ENCODE peak calls at places on chromosomes 11 and 22, in seven cellular contexts. One of them, this sample, is unnamed.
A peak's percentile ranks its signal among the peaks of the same experiment; 100 is the strongest.

GRCh38 chr11:69486056-69486772 is 4.8 kb downstream of the LINC01488 start:
- DNase-seq in HCT116: no peak
- DNase-seq in sigmoid colon: no peak
- DNase-seq in GM23338: no peak
- DNase-seq in stomach: no peak
- DNase-seq in prostate gland: no peak
- DNase-seq in SK-N-SH: no peak
- DNase-seq in this sample: no peak

GRCh38 chr11:111814106-111814505 is 47.9 kb upstream of the PPP2R1B start:
- DNase-seq in HCT116: no peak
- DNase-seq in sigmoid colon: no peak
- DNase-seq in GM23338: no peak
- DNase-seq in stomach: no peak
- DNase-seq in prostate gland: no peak
- DNase-seq in SK-N-SH: no peak
- DNase-seq in this sample: no peak

GRCh38 chr11:114284021-114284420 is 12.2 kb upstream of the NNMT start:
- DNase-seq in HCT116: no peak
- DNase-seq in sigmoid colon: no peak
- DNase-seq in GM23338: no peak
- DNase-seq in stomach: no peak
- DNase-seq in prostate gland: no peak
- DNase-seq in SK-N-SH: peak; percentile 48
- DNase-seq in this sample: peak; percentile 25

GRCh38 chr11:130868087-130868486 is 48.2 kb downstream of the SNX19 start:
- DNase-seq in HCT116: no peak
- DNase-seq in sigmoid colon: no peak
- DNase-seq in GM23338: peak; percentile 15
- DNase-seq in stomach: no peak
- DNase-seq in prostate gland: no peak
- DNase-seq in SK-N-SH: no peak
- DNase-seq in this sample: no peak

GRCh38 chr11:105298630-105299029 is 159.1 kb upstream of the CARD18 start:
- DNase-seq in HCT116: no peak
- DNase-seq in sigmoid colon: no peak
- DNase-seq in GM23338: no peak
- DNase-seq in stomach: no peak
- DNase-seq in prostate gland: no peak
- DNase-seq in SK-N-SH: no peak
- DNase-seq in this sample: no peak

GRCh38 chr11:30424336-30424735 is 101.4 kb downstream of the ARL14EP start:
- DNase-seq in HCT116: no peak
- DNase-seq in sigmoid colon: no peak
- DNase-seq in GM23338: no peak
- DNase-seq in stomach: no peak
- DNase-seq in prostate gland: no peak
- DNase-seq in SK-N-SH: no peak
- DNase-seq in this sample: no peak

GRCh38 chr22:50008151-50009040 is 4.2 kb downstream of the IL17REL start:
- DNase-seq in HCT116: no peak
- DNase-seq in sigmoid colon: no peak
- DNase-seq in GM23338: peak; percentile 43
- DNase-seq in stomach: no peak
- DNase-seq in prostate gland: peak; percentile 54
- DNase-seq in SK-N-SH: peak; percentile 20
- DNase-seq in this sample: peak; percentile 6

GRCh38 chr22:32847067-32847491 is 45.6 kb downstream of the TIMP3 start:
- DNase-seq in HCT116: no peak
- DNase-seq in sigmoid colon: peak; percentile 87
- DNase-seq in GM23338: no peak
- DNase-seq in stomach: no peak
- DNase-seq in prostate gland: peak; percentile 94
- DNase-seq in SK-N-SH: no peak
- DNase-seq in this sample: no peak

GRCh38 chr22:35552186-35552842 is 11.7 kb downstream of the RASD2 start:
- DNase-seq in HCT116: peak; percentile 42
- DNase-seq in sigmoid colon: no peak
- DNase-seq in GM23338: peak; percentile 86
- DNase-seq in stomach: no peak
- DNase-seq in prostate gland: no peak
- DNase-seq in SK-N-SH: peak; percentile 87
- DNase-seq in this sample: peak; percentile 50

GRCh38 chr11:2366271-2366670 is 10.8 kb upstream of the CD81 start:
- DNase-seq in HCT116: no peak
- DNase-seq in sigmoid colon: no peak
- DNase-seq in GM23338: no peak
- DNase-seq in stomach: no peak
- DNase-seq in prostate gland: no peak
- DNase-seq in SK-N-SH: no peak
- DNase-seq in this sample: no peak

GRCh38 chr22:30004689-30005088 is 75.6 kb upstream of the HORMAD2 start:
- DNase-seq in HCT116: no peak
- DNase-seq in sigmoid colon: no peak
- DNase-seq in GM23338: no peak
- DNase-seq in stomach: no peak
- DNase-seq in prostate gland: no peak
- DNase-seq in SK-N-SH: no peak
- DNase-seq in this sample: no peak

GRCh38 chr11:112249871-112250590 is 10.6 kb downstream of the PLET1 start:
- DNase-seq in HCT116: no peak
- DNase-seq in sigmoid colon: no peak
- DNase-seq in GM23338: no peak
- DNase-seq in stomach: no peak
- DNase-seq in prostate gland: no peak
- DNase-seq in SK-N-SH: no peak
- DNase-seq in this sample: no peak

GRCh38 chr11:78460468-78460867 is 42.8 kb upstream of the GAB2 start:
- DNase-seq in HCT116: no peak
- DNase-seq in sigmoid colon: no peak
- DNase-seq in GM23338: no peak
- DNase-seq in stomach: no peak
- DNase-seq in prostate gland: no peak
- DNase-seq in SK-N-SH: no peak
- DNase-seq in this sample: no peak

GRCh38 chr22:40407021-40407761 is 36.8 kb downstream of the SGSM3 start:
- DNase-seq in HCT116: no peak
- DNase-seq in sigmoid colon: no peak
- DNase-seq in GM23338: no peak
- DNase-seq in stomach: no peak
- DNase-seq in prostate gland: no peak
- DNase-seq in SK-N-SH: no peak
- DNase-seq in this sample: no peak

GRCh38 chr22:43889366-43890253 is 2.2 kb downstream of the PNPLA5 start:
- DNase-seq in HCT116: no peak
- DNase-seq in sigmoid colon: peak; percentile 39
- DNase-seq in GM23338: peak; percentile 24
- DNase-seq in stomach: no peak
- DNase-seq in prostate gland: no peak
- DNase-seq in SK-N-SH: peak; percentile 23
- DNase-seq in this sample: no peak
- TF ChIP-seq CTCF in HCT116: peak; percentile 21
- TF ChIP-seq CTCF in sigmoid colon: no peak
- TF ChIP-seq CTCF in GM23338: peak; percentile 49
- TF ChIP-seq CTCF in stomach: no peak
- TF ChIP-seq CTCF in prostate gland: no peak
- TF ChIP-seq CTCF in SK-N-SH: peak; percentile 25
- TF ChIP-seq CTCF in this sample: no peak

DNA sequence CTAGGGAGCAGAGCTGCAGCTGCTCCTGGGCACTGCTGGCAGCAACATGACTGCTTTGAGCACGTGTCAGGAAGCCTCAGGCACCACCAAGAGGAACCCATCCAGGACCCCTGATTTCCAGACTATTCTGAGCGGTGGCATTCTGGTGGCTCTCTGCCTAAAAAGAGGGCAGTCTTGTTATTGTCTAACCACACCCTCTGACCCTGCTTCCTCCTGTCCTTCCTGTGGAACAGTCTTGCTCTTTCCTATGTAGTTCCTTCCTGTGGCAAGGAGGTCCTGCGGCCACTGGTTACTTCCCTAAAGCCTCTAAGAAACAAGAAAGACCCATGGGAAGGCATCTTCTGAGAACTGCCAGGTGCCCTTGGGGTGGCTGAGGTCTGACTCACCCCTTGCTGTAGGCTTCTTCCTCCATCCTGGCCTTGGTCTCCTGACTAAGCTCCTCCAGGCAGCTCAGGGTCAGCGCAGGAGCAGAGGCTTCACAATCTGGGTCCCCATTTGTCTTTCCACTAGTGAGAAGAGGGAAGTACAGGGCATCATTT is 13.1 kb upstream of the LYVE1 start:
- DNase-seq in HCT116: no peak
- DNase-seq in sigmoid colon: peak; percentile 75
- DNase-seq in GM23338: no peak
- DNase-seq in stomach: no peak
- DNase-seq in prostate gland: no peak
- DNase-seq in SK-N-SH: no peak
- DNase-seq in this sample: peak; percentile 13
- TF ChIP-seq POLR2AphosphoS5 in HCT116: no peak
- TF ChIP-seq POLR2AphosphoS5 in sigmoid colon: no peak
- TF ChIP-seq POLR2AphosphoS5 in GM23338: no peak
- TF ChIP-seq POLR2AphosphoS5 in stomach: no peak
- TF ChIP-seq POLR2AphosphoS5 in prostate gland: no peak
- TF ChIP-seq POLR2AphosphoS5 in SK-N-SH: no peak
- TF ChIP-seq POLR2AphosphoS5 in this sample: no peak

DNA sequence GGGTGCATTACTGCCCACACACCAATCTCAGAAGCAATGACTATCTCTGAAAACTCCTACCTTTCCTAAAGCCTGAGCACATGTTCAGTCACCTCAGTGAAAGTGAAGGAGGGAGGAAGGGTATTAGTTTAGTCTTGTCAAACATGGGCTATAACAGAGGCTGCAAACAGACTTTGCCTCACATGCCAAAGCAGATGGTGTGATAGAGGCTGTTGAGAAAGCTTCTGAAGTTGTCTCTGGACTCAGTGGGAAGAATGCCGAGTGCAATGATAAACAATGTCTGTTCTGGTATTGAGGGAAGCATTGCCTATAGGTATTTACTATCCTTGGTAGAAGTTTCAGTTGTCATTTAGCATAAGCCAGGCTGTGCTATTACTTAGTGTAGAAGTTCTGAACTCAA is 314.5 kb upstream of the CCDC90B start:
- DNase-seq in HCT116: no peak
- DNase-seq in sigmoid colon: no peak
- DNase-seq in GM23338: no peak
- DNase-seq in stomach: no peak
- DNase-seq in prostate gland: no peak
- DNase-seq in SK-N-SH: no peak
- DNase-seq in this sample: no peak
- TF ChIP-seq CTCF in HCT116: no peak
- TF ChIP-seq CTCF in sigmoid colon: no peak
- TF ChIP-seq CTCF in GM23338: no peak
- TF ChIP-seq CTCF in stomach: no peak
- TF ChIP-seq CTCF in prostate gland: no peak
- TF ChIP-seq CTCF in SK-N-SH: no peak
- TF ChIP-seq CTCF in this sample: no peak

GRCh38 chr22:37624876-37625275 is 14.6 kb upstream of the SH3BP1 start:
- DNase-seq in HCT116: no peak
- DNase-seq in sigmoid colon: no peak
- DNase-seq in GM23338: no peak
- DNase-seq in stomach: no peak
- DNase-seq in prostate gland: no peak
- DNase-seq in SK-N-SH: no peak
- DNase-seq in this sample: no peak
- TF ChIP-seq POLR2AphosphoS5 in HCT116: no peak
- TF ChIP-seq POLR2AphosphoS5 in sigmoid colon: no peak
- TF ChIP-seq POLR2AphosphoS5 in GM23338: no peak
- TF ChIP-seq POLR2AphosphoS5 in stomach: no peak
- TF ChIP-seq POLR2AphosphoS5 in prostate gland: no peak
- TF ChIP-seq POLR2AphosphoS5 in SK-N-SH: no peak
- TF ChIP-seq POLR2AphosphoS5 in this sample: no peak

DNA sequence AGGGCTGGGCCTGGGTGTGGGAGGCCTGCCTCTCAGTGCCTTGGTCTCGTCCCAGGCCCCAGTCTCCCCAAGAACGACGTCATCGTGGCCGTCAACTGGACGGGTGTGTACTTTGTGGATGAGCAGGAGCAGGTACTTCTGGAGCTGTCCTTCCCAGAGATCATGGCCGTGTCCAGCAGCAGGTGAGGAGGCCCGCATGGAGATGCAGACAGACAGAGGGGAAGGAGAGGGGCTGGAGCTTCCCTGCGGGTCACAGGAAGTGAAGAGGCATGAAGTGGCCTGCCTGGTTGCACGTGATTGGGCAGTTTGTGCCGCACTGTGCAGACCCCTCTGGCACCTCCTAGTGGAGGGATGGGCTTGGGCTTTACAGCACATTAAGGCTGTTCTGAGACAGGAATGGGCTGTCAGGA is 70.4 kb downstream of the MYO7A start:
- DNase-seq in HCT116: peak; percentile 48
- DNase-seq in sigmoid colon: peak; percentile 50
- DNase-seq in GM23338: peak; percentile 87
- DNase-seq in stomach: no peak
- DNase-seq in prostate gland: no peak
- DNase-seq in SK-N-SH: peak; percentile 62
- DNase-seq in this sample: no peak
- TF ChIP-seq CTCF in HCT116: peak; percentile 41
- TF ChIP-seq CTCF in sigmoid colon: no peak
- TF ChIP-seq CTCF in GM23338: peak; percentile 87
- TF ChIP-seq CTCF in stomach: no peak
- TF ChIP-seq CTCF in prostate gland: no peak
- TF ChIP-seq CTCF in SK-N-SH: peak; percentile 41
- TF ChIP-seq CTCF in this sample: no peak

DNA sequence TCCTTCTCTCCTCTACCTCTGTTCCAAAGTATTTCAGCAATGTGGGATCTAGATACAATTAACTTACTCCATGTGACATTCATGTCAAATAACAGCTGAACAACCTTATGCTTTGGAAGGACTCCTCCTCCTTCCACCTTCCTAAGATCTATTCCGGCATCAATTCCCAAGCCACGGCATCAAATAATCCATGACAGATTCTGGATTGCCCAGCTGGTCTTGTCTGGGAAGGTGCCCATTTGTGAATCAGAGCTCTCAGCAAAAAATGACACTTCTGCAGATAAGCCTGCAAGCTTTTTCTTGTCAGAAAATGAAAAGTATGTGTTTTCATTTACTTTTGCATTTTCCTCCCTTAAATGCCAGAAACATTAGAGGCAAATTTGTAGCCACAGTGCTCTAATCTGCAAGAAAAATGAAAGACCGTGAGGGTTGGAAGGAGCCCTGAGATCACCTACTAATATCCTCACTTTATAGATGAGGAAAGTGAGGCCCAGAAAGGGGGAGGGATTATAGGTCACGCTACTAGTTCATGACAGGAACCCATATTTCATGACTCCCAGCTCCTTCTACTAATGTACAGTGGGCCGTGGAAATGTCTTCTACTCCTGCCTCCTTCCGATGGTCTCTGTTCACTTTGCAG is 124.0 kb downstream of the ME3 start:
- DNase-seq in HCT116: no peak
- DNase-seq in sigmoid colon: no peak
- DNase-seq in GM23338: no peak
- DNase-seq in stomach: no peak
- DNase-seq in prostate gland: no peak
- DNase-seq in SK-N-SH: no peak
- DNase-seq in this sample: no peak
- TF ChIP-seq POLR2AphosphoS5 in HCT116: no peak
- TF ChIP-seq POLR2AphosphoS5 in sigmoid colon: no peak
- TF ChIP-seq POLR2AphosphoS5 in GM23338: no peak
- TF ChIP-seq POLR2AphosphoS5 in stomach: no peak
- TF ChIP-seq POLR2AphosphoS5 in prostate gland: no peak
- TF ChIP-seq POLR2AphosphoS5 in SK-N-SH: no peak
- TF ChIP-seq POLR2AphosphoS5 in this sample: no peak

GRCh38 chr11:36376888-36377758 is 81.0 kb downstream of the PRR5L start:
- DNase-seq in HCT116: no peak
- DNase-seq in sigmoid colon: peak; percentile 69
- DNase-seq in GM23338: peak; percentile 87
- DNase-seq in stomach: peak; percentile 43
- DNase-seq in prostate gland: no peak
- DNase-seq in SK-N-SH: peak; percentile 79
- DNase-seq in this sample: peak; percentile 78
- TF ChIP-seq CTCF in HCT116: no peak
- TF ChIP-seq CTCF in sigmoid colon: no peak
- TF ChIP-seq CTCF in GM23338: peak; percentile 67
- TF ChIP-seq CTCF in stomach: peak; percentile 59
- TF ChIP-seq CTCF in prostate gland: peak; percentile 26
- TF ChIP-seq CTCF in SK-N-SH: peak; percentile 69
- TF ChIP-seq CTCF in this sample: peak; percentile 59

GRCh38 chr11:72102162-72102561 is 935 bp downstream of the LAMTOR1 start:
- DNase-seq in HCT116: no peak
- DNase-seq in sigmoid colon: no peak
- DNase-seq in GM23338: no peak
- DNase-seq in stomach: no peak
- DNase-seq in prostate gland: no peak
- DNase-seq in SK-N-SH: no peak
- DNase-seq in this sample: no peak
- TF ChIP-seq POLR2AphosphoS5 in HCT116: no peak
- TF ChIP-seq POLR2AphosphoS5 in sigmoid colon: no peak
- TF ChIP-seq POLR2AphosphoS5 in GM23338: no peak
- TF ChIP-seq POLR2AphosphoS5 in stomach: no peak
- TF ChIP-seq POLR2AphosphoS5 in prostate gland: no peak
- TF ChIP-seq POLR2AphosphoS5 in SK-N-SH: no peak
- TF ChIP-seq POLR2AphosphoS5 in this sample: no peak